ENCODE peak calls at places on chromosomes 1 and 21, in six cellular contexts. C is fibroblast of lung; B is fibroblast of mammary gland; A is CD8-positive, alpha-beta T cell; N is heart right ventricle; E is astrocyte of the spinal cord. X is an unnamed sample.

GRCh38 chr1:156840880-156841279 is 18.0 kb downstream of the INSRR start:
- DNase-seq in C (no peak), B (no peak), A (no peak), N (no peak), E (no peak), X (no peak)

GRCh38 chr1:190169311-190170067 is 308.2 kb downstream of the BRINP3 start:
- DNase-seq in C (peak; percentile 56), B (peak; percentile 1), A (no peak), N (no peak), E (peak; percentile 75), X (peak; percentile 74)

GRCh38 chr1:91809267-91809666 is 76.7 kb downstream of the TGFBR3 start:
- DNase-seq in C (no peak), B (peak; percentile 72), A (no peak), N (no peak), E (peak; percentile 30), X (peak; percentile 39)

GRCh38 chr1:32361674-32362473 is 411 bp downstream of the FAM229A start:
- DNase-seq in C (peak; percentile 22), B (peak; percentile 34), A (no peak), N (peak; percentile 57), E (no peak), X (peak; percentile 25)

GRCh38 chr1:56435434-56436337 is 143.7 kb downstream of the PLPP3 start:
- DNase-seq in C (no peak), B (no peak), A (no peak), N (no peak), E (no peak), X (no peak)

GRCh38 chr1:213123532-213123931 is 72.5 kb downstream of the RPS6KC1 start:
- DNase-seq in C (peak; percentile 47), B (peak; percentile 72), A (no peak), N (no peak), E (peak; percentile 74), X (peak; percentile 58)

GRCh38 chr1:29453502-29454240 is 217.3 kb downstream of the PTPRU start:
- DNase-seq in C (peak; percentile 62), B (peak; percentile 53), A (no peak), N (no peak), E (peak; percentile 12), X (peak; percentile 47)

GRCh38 chr1:227356582-227357228 is 38.4 kb upstream of the CDC42BPA start:
- DNase-seq in C (no peak), B (no peak), A (no peak), N (no peak), E (no peak), X (peak; percentile 9)

GRCh38 chr21:45387506-45387905 is 17.5 kb upstream of the COL18A1 start:
- DNase-seq in C (no peak), B (no peak), A (no peak), N (no peak), E (no peak), X (no peak)

GRCh38 chr1:234260578-234260977 is 112.7 kb upstream of the COA6 start:
- DNase-seq in C (no peak), B (no peak), A (no peak), N (no peak), E (peak; percentile 9), X (no peak)

GRCh38 chr1:89607888-89608626 is 24.9 kb upstream of the LRRC8C start:
- DNase-seq in C (peak; percentile 67), B (peak; percentile 85), A (peak; percentile 56), N (peak; percentile 64), E (no peak), X (no peak)

GRCh38 chr21:26421724-26422123 is 151.4 kb downstream of the CYYR1 start:
- DNase-seq in C (no peak), B (no peak), A (no peak), N (no peak), E (no peak), X (no peak)

GRCh38 chr21:35346697-35347096 is 297.6 kb upstream of the RUNX1 start:
- DNase-seq in C (no peak), B (no peak), A (no peak), N (no peak), E (no peak), X (no peak)

GRCh38 chr1:84998642-84999280 is 1.8 kb upstream of the MCOLN2 start:
- DNase-seq in C (peak; percentile 14), B (no peak), A (peak; percentile 50), N (no peak), E (peak; percentile 49), X (no peak)

GRCh38 chr1:47252369-47252768 is 20.3 kb upstream of the TAL1 start:
- DNase-seq in C (no peak), B (peak; percentile 17), A (no peak), N (no peak), E (no peak), X (no peak)

GRCh38 chr1:62951441-62951840 is 167.5 kb downstream of the ATG4C start:
- DNase-seq in C (no peak), B (no peak), A (no peak), N (no peak), E (no peak), X (no peak)

GRCh38 chr1:220958234-220958633 is 79.0 kb downstream of the HLX start:
- DNase-seq in C (no peak), B (no peak), A (no peak), N (no peak), E (no peak), X (no peak)

GRCh38 chr1:212700892-212701819 is 1.5 kb upstream of the BATF3 start:
- DNase-seq in C (peak; percentile 58), B (peak; percentile 52), A (peak; percentile 11), N (peak; percentile 36), E (peak; percentile 64), X (peak; percentile 41)

GRCh38 chr1:198088360-198089071 is 68.3 kb upstream of the NEK7 start:
- DNase-seq in C (peak; percentile 73), B (peak; percentile 59), A (peak; percentile 8), N (no peak), E (peak; percentile 76), X (peak; percentile 85)

GRCh38 chr1:223733898-223734852 is 21.8 kb downstream of the CAPN2 start:
- DNase-seq in C (no peak), B (no peak), A (no peak), N (no peak), E (no peak), X (no peak)

GRCh38 chr1:161784963-161785362 is 18.8 kb downstream of the ATF6 start:
- DNase-seq in C (no peak), B (no peak), A (no peak), N (no peak), E (no peak), X (no peak)

GRCh38 chr1:27589841-27590426 is 14.0 kb downstream of the AHDC1 start:
- DNase-seq in C (peak; percentile 57), B (no peak), A (no peak), N (no peak), E (peak; percentile 53), X (peak; percentile 69)

GRCh38 chr1:229379901-229380300 is 37.1 kb upstream of the CCSAP start:
- DNase-seq in C (no peak), B (peak; percentile 11), A (no peak), N (no peak), E (no peak), X (peak; percentile 4)

GRCh38 chr21:29237110-29238051 is 61.3 kb upstream of the BACH1 start:
- DNase-seq in C (no peak), B (peak; percentile 67), A (no peak), N (peak; percentile 17), E (no peak), X (peak; percentile 73)

DNA sequence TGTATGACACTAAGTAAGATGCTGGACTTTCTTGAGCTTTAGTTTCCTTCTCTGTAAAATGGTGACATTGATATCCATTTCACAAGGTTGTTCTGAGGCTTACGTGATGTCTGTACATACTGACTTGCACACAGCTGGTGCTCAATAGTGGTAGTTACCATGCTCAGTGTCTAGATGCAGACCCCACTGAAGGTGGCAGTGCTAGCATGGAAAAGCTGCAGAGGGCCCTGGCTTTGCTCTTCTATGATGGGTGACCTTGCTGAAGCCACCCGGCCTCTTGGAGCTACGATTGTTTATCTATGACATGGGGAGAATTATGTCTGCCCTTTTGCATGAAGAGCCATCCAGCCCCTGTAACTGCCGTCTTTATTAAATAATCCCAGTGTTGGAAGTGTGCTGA is 131.8 kb downstream of the PLXNA2 start:
- DNase-seq in C (no peak), B (no peak), A (no peak), N (no peak), E (no peak), X (no peak)
- TF ChIP-seq CTCF in C (no peak), B (no peak), A (no peak), N (peak; percentile 21), E (no peak), X (no peak)

DNA sequence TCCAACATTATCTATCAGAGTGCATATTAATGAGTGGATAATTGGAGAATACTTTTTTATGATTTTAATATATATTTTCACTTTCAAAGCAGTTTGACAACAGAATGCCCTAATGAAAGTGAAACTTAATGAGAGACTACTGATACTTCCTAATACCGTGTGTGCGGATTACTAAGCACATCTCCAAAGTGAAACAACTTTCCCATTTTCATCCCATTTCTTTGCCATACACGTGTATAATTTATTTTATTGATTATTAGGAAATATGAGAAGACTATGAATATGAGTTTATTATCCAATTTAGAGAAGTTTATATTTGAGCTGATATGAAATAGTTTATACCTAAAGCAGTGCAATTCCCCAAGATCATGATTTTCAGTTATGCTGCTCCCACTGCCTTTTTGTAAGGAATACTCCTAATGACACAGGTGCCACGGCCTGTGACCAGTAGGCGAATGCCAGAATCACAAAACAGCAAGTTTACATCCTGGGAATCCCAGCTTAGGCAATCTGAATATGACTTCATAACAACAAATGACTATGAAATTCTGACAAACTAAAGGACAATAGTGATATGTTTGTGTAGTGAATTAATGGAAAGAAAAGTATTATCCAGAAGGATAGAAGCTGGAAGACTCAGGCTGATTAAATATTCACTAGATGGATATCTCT is 202.9 kb downstream of the NCAM2 start:
- DNase-seq in C (peak; percentile 64), B (peak; percentile 42), A (no peak), N (no peak), E (no peak), X (peak; percentile 65)
- H3K4me3 ChIP-seq in C (peak overlapping the region; percentile 12), B (no peak overlapping the region), A (no peak overlapping the region), N (peak overlapping the region; percentile 33), E (no peak overlapping the region), X (peak overlapping the region; percentile 39)

DNA sequence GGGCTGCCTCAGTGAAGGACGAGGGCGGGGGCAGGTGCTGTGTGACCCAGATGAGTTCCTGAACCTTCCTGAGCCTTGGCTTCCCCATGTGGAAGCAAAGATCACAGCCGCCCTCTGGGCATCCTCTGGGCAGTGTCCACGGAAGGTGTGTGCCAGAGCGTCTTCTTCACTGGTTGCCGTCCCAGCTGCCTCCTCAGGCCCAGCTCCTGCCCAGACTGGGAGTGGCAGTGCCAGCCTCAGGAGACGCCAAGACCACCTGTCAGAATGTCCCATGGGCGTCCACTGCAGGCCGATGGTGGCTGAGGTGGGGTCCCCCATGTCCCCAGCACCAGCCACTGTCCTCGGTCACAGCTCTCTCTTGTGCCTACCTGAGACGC is 10.2 kb downstream of the ARHGEF16 start:
- DNase-seq in C (no peak), B (no peak), A (no peak), N (no peak), E (no peak), X (no peak)
- TF ChIP-seq CTCF in C (no peak), B (no peak), A (no peak), N (no peak), E (no peak), X (no peak)

GRCh38 chr1:154972517-154973343 is 1.8 kb upstream of the CKS1B start:
- DNase-seq in C (peak; percentile 90), B (peak; percentile 88), A (no peak), N (peak; percentile 74), E (peak; percentile 97), X (peak; percentile 96)
- H3K4me3 ChIP-seq in C (peak overlapping the region; percentile 69), B (peak overlapping the region; percentile 88), A (no peak overlapping the region), N (peak overlapping the region; percentile 89), E (peak overlapping the region; percentile 71), X (peak overlapping the region; percentile 85)

DNA sequence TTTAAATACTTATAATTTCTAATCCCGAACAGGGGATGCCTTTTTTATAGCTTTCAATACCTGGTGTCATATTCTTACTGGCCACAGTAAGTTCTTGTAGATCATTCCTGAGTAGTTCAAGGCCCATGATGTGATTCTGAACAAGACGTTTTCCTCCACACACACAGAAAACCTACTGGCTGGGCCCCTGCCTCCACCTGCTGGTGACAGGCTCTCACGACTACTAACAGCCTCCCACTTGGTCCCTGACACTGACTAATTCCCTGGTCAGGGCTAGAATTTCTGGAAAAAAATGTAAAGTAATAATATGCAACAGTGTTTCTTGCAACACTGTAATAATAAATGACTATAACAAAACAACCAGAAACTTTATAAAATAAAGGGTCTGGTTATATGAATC is 50.4 kb upstream of the RIPK4 start:
- DNase-seq in C (peak; percentile 73), B (peak; percentile 81), A (no peak), N (peak; percentile 22), E (peak; percentile 78), X (peak; percentile 80)
- TF ChIP-seq CTCF in C (peak; percentile 79), B (peak; percentile 88), A (no peak), N (peak; percentile 55), E (peak; percentile 90), X (peak; percentile 88)

X was measured in fibroblast of the aortic adventitia.